ENCODE peak calls at places on chromosomes 16 and 17, in nine cellular contexts. S is WTC11; A is NCI-H2081; B is AG04450; R is globus pallidus; M is stimulated activated CD8-positive, alpha-beta memory T cell treated with anti-CD3 and anti-CD28 coated beads, Interleukin-2, amount 100 ng/mL, for 1 hour; C is cardiac fibroblast; N is NCI-H460; Z is SW 1271. E is an unnamed sample.

GRCh38 chr16:66270333-66270927 is 96.1 kb upstream of the CDH5 start:
- DNase-seq in B (no peak), N (peak), C (peak), R (no peak), Z (peak), A (peak), M (peak), S (peak), E (peak)

GRCh38 chr17:2282297-2282873 is 21.2 kb downstream of the SMG6 start:
- DNase-seq in S (no peak), A (peak), R (peak), Z (peak), M (no peak), N (peak), B (peak), C (peak), E (no peak)

GRCh38 chr17:4540224-4541040 is 14.8 kb downstream of the MYBBP1A start:
- DNase-seq in S (peak), C (no peak), Z (no peak), B (no peak), N (no peak), R (no peak), A (no peak), M (no peak), E (peak)

GRCh38 chr16:10558305-10558704 is 22.1 kb downstream of the EMP2 start:
- DNase-seq in C (no peak), B (no peak), R (no peak), N (no peak), Z (no peak), A (no peak), M (no peak), S (no peak), E (no peak)

GRCh38 chr17:6927290-6927844 is 68.5 kb upstream of the ALOX12 start:
- DNase-seq in M (no peak), Z (no peak), C (peak), S (no peak), B (peak), A (no peak), N (peak), R (no peak), E (no peak)

GRCh38 chr16:59478806-59479205 is 744.7 kb upstream of the GOT2 start:
- DNase-seq in C (peak), S (no peak), A (no peak), M (no peak), N (no peak), Z (no peak), R (no peak), B (no peak), E (no peak)

GRCh38 chr16:55955439-55955838 is 80.3 kb upstream of the CES5A start:
- DNase-seq in Z (no peak), A (no peak), R (no peak), B (no peak), C (no peak), M (no peak), S (no peak), N (no peak), E (no peak)

GRCh38 chr16:79008036-79008868 is 592.3 kb downstream of the MAF start:
- DNase-seq in N (no peak), Z (no peak), R (no peak), B (no peak), M (no peak), S (no peak), A (peak), C (no peak), E (no peak)

GRCh38 chr17:30829022-30829421 is 2.7 kb upstream of the ATAD5 start:
- DNase-seq in R (no peak), A (no peak), M (no peak), C (no peak), N (no peak), B (no peak), Z (no peak), S (no peak), E (no peak)

GRCh38 chr16:79629003-79629402 is 28.5 kb upstream of the MAF start:
- DNase-seq in C (no peak), Z (no peak), M (no peak), R (no peak), N (no peak), A (no peak), S (no peak), B (no peak), E (no peak)

GRCh38 chr17:8629371-8630226 is 926 bp downstream of the MYH10 start:
- DNase-seq in S (peak), B (no peak), R (peak), A (peak), N (no peak), C (peak), M (no peak), Z (no peak), E (no peak)

GRCh38 chr16:83054302-83054701 is 427.5 kb downstream of the CDH13 start:
- DNase-seq in C (no peak), S (no peak), M (no peak), R (no peak), N (no peak), Z (no peak), B (no peak), A (no peak), E (no peak)

GRCh38 chr16:85699628-85700027 is 10.9 kb upstream of the GINS2 start:
- DNase-seq in Z (no peak), N (no peak), M (no peak), C (peak), S (no peak), B (no peak), R (no peak), A (no peak), E (no peak)

GRCh38 chr16:4370570-4371480 is 823 bp upstream of the VASN start:
- DNase-seq in S (no peak), C (peak), R (no peak), A (no peak), M (no peak), N (no peak), B (peak), Z (no peak), E (no peak)

GRCh38 chr17:59851431-59852375 is 41.0 kb downstream of the TUBD1 start:
- DNase-seq in A (no peak), C (peak), N (no peak), M (no peak), B (peak), R (no peak), Z (no peak), S (no peak), E (no peak)

GRCh38 chr17:63431939-63432804 is 13.9 kb downstream of the CYB561 start:
- DNase-seq in S (no peak), M (no peak), R (no peak), C (peak), Z (no peak), B (no peak), N (no peak), A (no peak), E (no peak)

GRCh38 chr16:14523632-14524031 is 106.4 kb downstream of the PARN start:
- DNase-seq in C (no peak), R (no peak), A (no peak), B (no peak), N (no peak), M (no peak), Z (no peak), S (no peak), E (no peak)

GRCh38 chr17:8747731-8748130 is 3.1 kb upstream of the CCDC42 start:
- DNase-seq in C (no peak), A (no peak), M (no peak), R (no peak), Z (no peak), B (no peak), S (no peak), N (no peak), E (no peak)

GRCh38 chr16:89954462-89954861 is 5.9 kb downstream of the DEF8 start:
- DNase-seq in Z (no peak), N (no peak), R (no peak), B (no peak), C (no peak), M (no peak), A (no peak), S (no peak), E (no peak)

GRCh38 chr16:3173892-3174617 is 13.9 kb upstream of the OR1F1 start:
- DNase-seq in A (no peak), B (no peak), R (no peak), S (peak), Z (no peak), C (no peak), N (peak), M (no peak), E (no peak)

GRCh38 chr16:57537194-57537505 is 779 bp upstream of the CCDC102A start:
- DNase-seq in B (no peak), R (no peak), C (no peak), M (no peak), Z (no peak), N (no peak), S (no peak), A (no peak), E (no peak)

GRCh38 chr17:67137026-67137370 is 92.6 kb downstream of the CACNG1 start:
- DNase-seq in S (no peak), C (no peak), B (no peak), A (no peak), R (no peak), N (no peak), Z (no peak), M (no peak), E (no peak)

GRCh38 chr17:45791935-45792334 is 7.8 kb downstream of the CRHR1 start:
- DNase-seq in R (no peak), S (no peak), B (no peak), Z (no peak), C (no peak), M (no peak), N (no peak), A (no peak), E (no peak)

GRCh38 chr17:29789186-29790170 is 140.6 kb downstream of the SSH2 start:
- DNase-seq in N (no peak), M (no peak), C (peak), R (no peak), A (no peak), B (no peak), Z (no peak), S (no peak), E (no peak)

GRCh38 chr17:28747046-28747691 is 3.4 kb downstream of the TRAF4 start:
- DNase-seq in A (peak), M (no peak), B (no peak), S (no peak), N (no peak), Z (no peak), C (no peak), R (peak), E (no peak)

GRCh38 chr16:68408967-68409366 is 39.3 kb downstream of the SMPD3 start:
- DNase-seq in A (no peak), B (no peak), Z (no peak), M (no peak), C (no peak), S (no peak), R (no peak), N (no peak), E (no peak)

GRCh38 chr16:89308391-89309333 is 91.2 kb downstream of the ZNF778 start:
- DNase-seq in A (no peak), Z (no peak), M (no peak), N (no peak), C (no peak), R (no peak), B (no peak), S (peak), E (no peak)

GRCh38 chr17:27244481-27245223 is 49.3 kb upstream of the WSB1 start:
- DNase-seq in M (no peak), S (peak), Z (no peak), N (peak), A (no peak), C (peak), B (peak), R (peak), E (no peak)

GRCh38 chr17:4950075-4950756 is 703 bp upstream of the ENO3 start:
- DNase-seq in R (no peak), A (peak), M (no peak), S (peak), C (no peak), B (no peak), N (no peak), Z (peak), E (no peak)

GRCh38 chr17:40646791-40647548 is 648 bp downstream of the SMARCE1 start:
- DNase-seq in N (no peak), Z (peak), R (no peak), A (peak), S (no peak), C (peak), M (no peak), B (no peak), E (no peak)

GRCh38 chr17:49747632-49748031 is 16.3 kb downstream of the FAM117A start:
- DNase-seq in Z (no peak), R (no peak), A (no peak), M (no peak), C (no peak), B (no peak), N (no peak), S (no peak), E (no peak)

GRCh38 chr17:77528516-77529327 is 388.0 kb downstream of the SEC14L1 start:
- DNase-seq in N (no peak), S (peak), B (no peak), R (no peak), Z (no peak), C (no peak), M (no peak), A (peak), E (no peak)

GRCh38 chr17:82629748-82630147 is 18.5 kb downstream of the WDR45B start:
- DNase-seq in R (no peak), M (no peak), B (no peak), C (no peak), A (no peak), N (no peak), Z (no peak), S (no peak), E (no peak)

GRCh38 chr17:13030459-13031305 is 12.9 kb upstream of the ELAC2 start:
- DNase-seq in M (no peak), R (peak), N (peak), Z (peak), A (peak), B (peak), S (no peak), C (peak), E (peak)

GRCh38 chr16:85535352-85536072 is 77.6 kb upstream of the GSE1 start:
- DNase-seq in N (no peak), B (no peak), A (no peak), Z (no peak), R (no peak), C (no peak), S (no peak), M (no peak), E (no peak)

GRCh38 chr16:70544548-70544947 is 20.9 kb downstream of the SF3B3 start:
- DNase-seq in S (no peak), Z (no peak), M (no peak), N (no peak), B (no peak), R (no peak), C (no peak), A (no peak), E (no peak)

GRCh38 chr17:50035421-50035879 is 20.5 kb upstream of the ITGA3 start:
- DNase-seq in S (no peak), N (no peak), C (no peak), B (no peak), A (no peak), Z (no peak), M (no peak), R (no peak), E (no peak)